ENCODE peak calls at places on chromosome 20, in seven cellular contexts. E is breast epithelium; O is CD8-positive, alpha-beta T cell; L is GM13976; S is osteoblast; T is HFFc6; W is mammary epithelial cell. I is an unnamed sample.

GRCh38 chr20:7856756-7857155 is 83.5 kb downstream of the HAO1 start:
- DNase-seq in E (no peak), S (no peak), L (no peak), W (peak), O (no peak), T (peak), I (peak)

GRCh38 chr20:49045440-49046086 is 549 bp upstream of the CSE1L start:
- DNase-seq in S (no peak), W (no peak), E (no peak), T (no peak), L (no peak), O (peak), I (no peak)

GRCh38 chr20:57381596-57382503 is 9.3 kb upstream of the RBM38 start:
- DNase-seq in E (peak), S (peak), L (peak), T (peak), O (peak), W (peak), I (peak)

GRCh38 chr20:58839474-58839874 is 11.2 kb downstream of the GNAS-AS1 start:
- DNase-seq in T (peak), S (peak), W (peak), L (no peak), E (no peak), O (peak), I (no peak)

GRCh38 chr20:53738945-53739798 is 145.5 kb upstream of the ZNF217 start:
- DNase-seq in T (no peak), L (no peak), E (no peak), O (no peak), S (no peak), W (no peak), I (peak)

GRCh38 chr20:58131581-58132142 is 96.8 kb downstream of the ANKRD60 start:
- DNase-seq in O (no peak), W (peak), L (no peak), E (peak), T (no peak), S (no peak), I (peak)

GRCh38 chr20:44038681-44039123 is 124.0 kb downstream of the TOX2 start:
- DNase-seq in E (peak), O (no peak), W (no peak), L (no peak), T (no peak), S (peak), I (no peak)

GRCh38 chr20:10536531-10536930 is 101.4 kb downstream of the SLX4IP start:
- DNase-seq in L (no peak), S (no peak), W (no peak), E (peak), T (no peak), O (peak), I (peak)

GRCh38 chr20:13131688-13132087 is 89.4 kb upstream of the ISM1 start:
- DNase-seq in E (no peak), L (no peak), W (no peak), S (no peak), O (no peak), T (no peak), I (no peak)

GRCh38 chr20:4282550-4282949 is 267.2 kb upstream of the RNF24 start:
- DNase-seq in S (no peak), T (no peak), W (no peak), O (no peak), E (no peak), L (no peak), I (no peak)

GRCh38 chr20:46814366-46815232 is 80.0 kb upstream of the EYA2 start:
- DNase-seq in L (no peak), O (no peak), E (no peak), W (peak), T (peak), S (peak), I (peak)

GRCh38 chr20:3247638-3248037 is 8.6 kb upstream of the SLC4A11 start:
- DNase-seq in L (no peak), T (no peak), O (no peak), S (peak), E (no peak), W (no peak), I (no peak)

GRCh38 chr20:1887321-1887720 is 7.9 kb upstream of the SIRPA start:
- DNase-seq in T (no peak), S (no peak), W (no peak), L (no peak), O (no peak), E (peak), I (no peak)

GRCh38 chr20:36066777-36067176 is 87.8 kb upstream of the EPB41L1 start:
- DNase-seq in S (no peak), T (no peak), L (no peak), W (no peak), E (no peak), O (no peak), I (no peak)

GRCh38 chr20:21240394-21240793 is 62.7 kb upstream of the XRN2 start:
- DNase-seq in L (no peak), E (no peak), W (no peak), T (no peak), O (no peak), S (no peak), I (no peak)

GRCh38 chr20:55333798-55334197 is 671.5 kb downstream of the CBLN4 start:
- DNase-seq in W (no peak), E (no peak), O (no peak), L (no peak), S (no peak), T (no peak), I (no peak)

GRCh38 chr20:43857127-43857526 is 57.5 kb upstream of the TOX2 start:
- DNase-seq in W (no peak), L (no peak), S (no peak), E (no peak), O (no peak), T (no peak), I (no peak)

GRCh38 chr20:10961651-10962288 is 288.0 kb upstream of the JAG1 start:
- DNase-seq in T (no peak), W (no peak), E (no peak), S (no peak), O (no peak), L (no peak), I (no peak)

GRCh38 chr20:17898548-17898994 is 70.0 kb downstream of the SNX5 start:
- DNase-seq in W (peak), O (peak), E (peak), T (peak), L (peak), S (peak), I (peak)

GRCh38 chr20:17622851-17623508 is 53.1 kb downstream of the DSTN start:
- DNase-seq in L (no peak), W (no peak), O (no peak), T (no peak), S (peak), E (no peak), I (no peak)

GRCh38 chr20:31652917-31653385 is 15.2 kb downstream of the COX4I2 start:
- DNase-seq in W (no peak), L (no peak), S (peak), T (peak), E (no peak), O (no peak), I (peak)

GRCh38 chr20:44832724-44833123 is 22.4 kb upstream of the RIMS4 start:
- DNase-seq in T (no peak), W (peak), O (no peak), S (peak), L (no peak), E (no peak), I (peak)

GRCh38 chr20:62030834-62031434 is 34.7 kb downstream of the TAF4 start:
- DNase-seq in T (no peak), S (peak), L (peak), E (no peak), O (peak), W (peak), I (peak)

GRCh38 chr20:9306521-9306920 is 207.9 kb upstream of the LAMP5 start:
- DNase-seq in T (peak), W (peak), O (no peak), L (no peak), S (no peak), E (no peak), I (peak)

GRCh38 chr20:61218886-61219480 is 33.1 kb upstream of the CDH4 start:
- DNase-seq in L (no peak), O (no peak), E (no peak), W (no peak), T (peak), S (peak), I (no peak)

GRCh38 chr20:61024390-61024789 is 227.7 kb upstream of the CDH4 start:
- DNase-seq in T (no peak), S (no peak), O (no peak), W (no peak), L (no peak), E (no peak), I (no peak)

GRCh38 chr20:3745686-3746173 is 13.2 kb downstream of the HSPA12B start:
- DNase-seq in O (no peak), L (no peak), E (no peak), T (no peak), S (peak), W (no peak), I (no peak)

GRCh38 chr20:3808141-3808479 is 12.0 kb downstream of the CDC25B start:
- DNase-seq in W (peak), O (no peak), S (peak), L (no peak), T (peak), E (peak), I (peak)

GRCh38 chr20:16575390-16576140 is 2.3 kb upstream of the KIF16B start:
- DNase-seq in W (no peak), S (no peak), L (no peak), O (peak), E (no peak), T (no peak), I (no peak)

GRCh38 chr20:46268131-46268611 is 40.1 kb downstream of the CDH22 start:
- DNase-seq in S (no peak), W (no peak), L (no peak), E (no peak), O (no peak), T (no peak), I (no peak)

GRCh38 chr20:58868795-58869194 is 16.3 kb downstream of the GNAS start:
- DNase-seq in O (no peak), S (no peak), T (no peak), W (no peak), L (no peak), E (no peak), I (no peak)

GRCh38 chr20:1313236-1313964 is 15.5 kb downstream of the SDCBP2 start:
- DNase-seq in L (peak), E (no peak), S (peak), O (peak), W (peak), T (peak), I (peak)

GRCh38 chr20:32017711-32018251 is 7.5 kb downstream of the CCM2L start:
- DNase-seq in T (no peak), L (peak), W (peak), O (peak), S (peak), E (peak), I (peak)

GRCh38 chr20:43188234-43188653 is 1.5 kb downstream of the PTPRT start:
- DNase-seq in W (no peak), L (no peak), S (no peak), E (no peak), T (no peak), O (no peak), I (no peak)

GRCh38 chr20:18056174-18057105 is 1.3 kb downstream of the OVOL2 start:
- DNase-seq in E (no peak), L (peak), S (no peak), T (no peak), W (peak), O (no peak), I (no peak)

GRCh38 chr20:2290486-2290885 is 5.3 kb upstream of the TGM3 start:
- DNase-seq in S (no peak), O (no peak), W (no peak), L (no peak), T (no peak), E (no peak), I (no peak)

GRCh38 chr20:36313936-36314335 is 7.8 kb downstream of the DLGAP4 start:
- DNase-seq in O (no peak), T (no peak), W (no peak), E (no peak), S (no peak), L (peak), I (no peak)

DNA sequence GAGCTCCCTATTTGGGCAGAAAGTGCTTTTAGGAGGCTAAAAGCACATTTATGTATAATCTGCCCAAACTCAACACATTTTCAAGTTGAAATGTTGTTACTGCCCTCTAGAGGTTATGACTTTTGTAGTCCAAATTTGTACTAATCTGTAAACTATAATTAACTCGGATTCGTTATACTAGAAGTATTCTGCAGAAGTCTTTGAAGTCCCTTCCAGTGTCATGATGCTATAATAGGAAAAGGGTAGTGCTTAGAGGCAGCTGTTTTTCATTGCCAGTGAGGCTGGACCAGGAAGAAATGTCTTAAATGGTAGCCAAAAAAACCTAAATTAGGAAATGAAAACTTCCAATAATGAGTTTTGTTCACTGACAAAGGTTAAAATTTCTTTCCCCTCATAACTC is 44.8 kb upstream of the EMILIN3 start:
- DNase-seq in T (peak), E (no peak), L (no peak), O (no peak), W (peak), S (peak), I (peak)
- TF ChIP-seq CTCF in T (peak), E (peak), L (no peak), O (no peak), W (peak), S (peak), I (peak)

GRCh38 chr20:50632236-50632635 is 59.1 kb downstream of the RIPOR3 start:
- DNase-seq in L (no peak), O (no peak), S (peak), E (no peak), T (no peak), W (no peak), I (no peak)
- TF ChIP-seq CTCF in L (no peak), O (no peak), S (no peak), E (no peak), T (no peak), W (no peak), I (no peak)

GRCh38 chr20:38961530-38962043 is 557 bp upstream of the DHX35 start:
- DNase-seq in E (no peak), T (no peak), O (no peak), S (no peak), W (no peak), L (no peak), I (no peak)
- TF ChIP-seq CTCF in E (no peak), T (no peak), O (no peak), S (no peak), W (no peak), L (no peak), I (no peak)

GRCh38 chr20:22385602-22386299 is 198.6 kb downstream of the FOXA2 start:
- DNase-seq in T (no peak), L (no peak), O (no peak), S (no peak), W (peak), E (no peak), I (peak)
- TF ChIP-seq CTCF in T (no peak), L (no peak), O (no peak), S (no peak), W (peak), E (no peak), I (peak)

GRCh38 chr20:38190166-38190565 is 25.1 kb upstream of the TGM2 start:
- DNase-seq in S (no peak), E (no peak), L (no peak), O (no peak), W (no peak), T (no peak), I (no peak)

GRCh38 chr20:38186788-38187221 is 21.7 kb upstream of the TGM2 start:
- DNase-seq in O (no peak), T (peak), W (peak), S (peak), L (no peak), E (no peak), I (peak)

GRCh38 chr20:38190936-38191371 is 25.9 kb upstream of the TGM2 start:
- DNase-seq in L (no peak), O (no peak), E (no peak), S (no peak), W (no peak), T (no peak), I (no peak)

GRCh38 chr20:38184098-38184497 is 19.0 kb upstream of the TGM2 start:
- DNase-seq in E (no peak), S (no peak), W (peak), O (no peak), L (no peak), T (no peak), I (peak)

DNA sequence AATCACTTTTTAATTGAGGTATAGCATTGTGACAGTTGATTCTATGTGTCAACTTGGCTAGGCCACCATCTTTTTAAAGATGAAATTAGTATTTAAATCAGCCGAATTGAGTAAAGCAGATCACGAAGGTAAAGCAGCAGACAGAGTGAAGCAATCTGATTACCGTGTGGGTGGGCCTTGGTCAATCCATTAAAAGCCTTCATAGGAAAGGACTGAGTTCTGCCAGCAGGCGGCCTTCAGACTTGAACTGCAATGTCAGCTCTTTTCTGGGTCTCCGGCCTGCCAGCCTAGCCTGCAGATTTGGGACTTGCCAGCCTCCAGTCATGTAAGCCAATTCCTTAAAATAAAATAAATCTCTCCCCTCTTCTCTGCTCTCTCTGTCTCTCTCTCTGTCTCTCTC is 22.4 kb upstream of the TGM2 start:
- DNase-seq in O (no peak), W (no peak), S (peak), E (no peak), L (no peak), T (no peak), I (peak)
- TF ChIP-seq CTCF in O (no peak), W (peak), S (peak), E (no peak), L (no peak), T (no peak), I (peak)

GRCh38 chr20:23245553-23246128 is 105.0 kb upstream of the NXT1 start:
- DNase-seq in W (peak), T (no peak), S (no peak), E (no peak), L (peak), O (no peak), I (peak)

GRCh38 chr20:23243791-23244190 is 106.8 kb upstream of the NXT1 start:
- DNase-seq in E (no peak), T (no peak), S (no peak), O (no peak), L (no peak), W (no peak), I (no peak)

GRCh38 chr20:23242556-23243180 is 107.9 kb upstream of the NXT1 start:
- DNase-seq in S (no peak), W (no peak), L (no peak), T (no peak), E (no peak), O (no peak), I (no peak)

GRCh38 chr20:23244916-23245552 is 105.6 kb upstream of the NXT1 start:
- DNase-seq in L (no peak), S (no peak), T (no peak), E (no peak), O (no peak), W (no peak), I (no peak)

GRCh38 chr20:23244207-23244915 is 106.2 kb upstream of the NXT1 start:
- DNase-seq in T (no peak), E (no peak), O (no peak), S (no peak), W (no peak), L (no peak), I (no peak)
- TF ChIP-seq CTCF in T (no peak), E (no peak), O (no peak), S (no peak), W (no peak), L (no peak), I (no peak)

GRCh38 chr20:25692499-25692898 is 4.2 kb downstream of the ZNF337 start:
- DNase-seq in L (no peak), T (peak), E (no peak), O (no peak), S (no peak), W (no peak), I (no peak)

GRCh38 chr20:25697132-25697446 is 436 bp upstream of the ZNF337 start:
- DNase-seq in T (no peak), E (no peak), W (no peak), O (no peak), L (no peak), S (no peak), I (no peak)

GRCh38 chr20:25699914-25700313 is 3.3 kb upstream of the ZNF337 start:
- DNase-seq in S (no peak), O (no peak), W (no peak), E (no peak), L (no peak), T (peak), I (peak)

GRCh38 chr20:25695532-25696383 is 895 bp downstream of the ZNF337 start:
- DNase-seq in S (peak), T (no peak), E (no peak), O (no peak), W (no peak), L (peak), I (no peak)

GRCh38 chr20:25696384-25697131 is at the start of gene ZNF337:
- DNase-seq in W (peak), T (peak), O (peak), E (peak), L (peak), S (peak), I (peak)
- TF ChIP-seq CTCF in W (no peak), T (peak), O (no peak), E (no peak), L (no peak), S (no peak), I (peak)

DNA sequence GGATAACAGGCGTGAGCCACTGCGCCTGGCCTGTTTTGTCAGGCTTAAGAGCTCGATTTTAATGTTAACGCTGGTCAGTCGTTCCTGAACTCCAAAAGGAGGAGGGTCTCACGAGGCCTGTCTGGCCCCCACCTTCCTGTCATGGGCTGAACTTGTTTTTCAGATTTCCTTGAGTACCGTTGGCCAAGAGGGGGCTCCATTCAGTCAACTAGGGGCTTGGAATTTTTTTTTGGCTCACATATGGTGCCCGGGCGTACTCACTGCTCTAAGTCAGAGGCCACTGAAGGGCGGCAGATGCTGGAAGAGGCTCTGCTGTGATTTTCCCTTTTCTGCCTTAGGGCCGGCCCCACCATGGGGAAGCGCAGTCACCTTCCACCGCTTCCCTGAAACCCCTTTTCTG is 6.9 kb upstream of the BIRC7 start:
- DNase-seq in S (no peak), W (no peak), T (no peak), E (no peak), O (no peak), L (no peak), I (no peak)
- TF ChIP-seq CTCF in S (no peak), W (no peak), T (no peak), E (no peak), O (no peak), L (no peak), I (no peak)